ENCODE peak calls at places on chromosomes 11 and 22, in five cellular contexts. R, Z, P, M and J are unnamed samples.

GRCh38 chr11:121687961-121688566 is 235.3 kb upstream of the SORL1-AS1 start:
- DNase-seq in R (no peak), Z (peak), P (no peak), M (no peak), J (no peak)

GRCh38 chr11:20353829-20354434 is 9.6 kb upstream of the HTATIP2 start:
- DNase-seq in R (peak), Z (peak), P (peak), M (peak), J (no peak)

GRCh38 chr11:67670316-67671210 is 3.9 kb downstream of the ALDH3B2 start:
- DNase-seq in R (no peak), Z (no peak), P (no peak), M (peak), J (no peak)

GRCh38 chr11:86314636-86315035 is 12.6 kb downstream of the HIKESHI start:
- DNase-seq in R (no peak), Z (no peak), P (no peak), M (no peak), J (no peak)

GRCh38 chr11:59197990-59198389 is 14.7 kb downstream of the MPEG1 start:
- DNase-seq in R (no peak), Z (no peak), P (no peak), M (no peak), J (no peak)

GRCh38 chr11:81655351-81655750 is 1078.3 kb downstream of the FAM181B start:
- DNase-seq in R (no peak), Z (no peak), P (no peak), M (no peak), J (no peak)

GRCh38 chr11:123543796-123544195 is 110.6 kb downstream of the SCN3B start:
- DNase-seq in R (no peak), Z (no peak), P (no peak), M (no peak), J (no peak)

GRCh38 chr11:94183886-94184264 is 55.2 kb downstream of the PANX1 start:
- DNase-seq in R (no peak), Z (peak), P (peak), M (peak), J (no peak)

GRCh38 chr11:18171377-18172000 is 1.1 kb upstream of the MRGPRX4 start:
- DNase-seq in R (no peak), Z (peak), P (peak), M (peak), J (no peak)

GRCh38 chr11:103928040-103928555 is 108.3 kb upstream of the DDI1 start:
- DNase-seq in R (no peak), Z (no peak), P (no peak), M (no peak), J (no peak)

GRCh38 chr11:17778956-17779860 is 44.6 kb downstream of the KCNC1 start:
- DNase-seq in R (no peak), Z (no peak), P (no peak), M (no peak), J (no peak)

GRCh38 chr11:27678242-27678641 is 22.0 kb downstream of the BDNF start:
- DNase-seq in R (no peak), Z (no peak), P (no peak), M (no peak), J (no peak)

GRCh38 chr11:59207988-59208432 is 4.7 kb downstream of the MPEG1 start:
- DNase-seq in R (no peak), Z (peak), P (peak), M (no peak), J (no peak)

GRCh38 chr11:77089004-77089545 is 13.6 kb upstream of the OMP start:
- DNase-seq in R (no peak), Z (no peak), P (no peak), M (no peak), J (no peak)

GRCh38 chr11:104028476-104028875 is 8.0 kb upstream of the DDI1 start:
- DNase-seq in R (no peak), Z (no peak), P (no peak), M (no peak), J (no peak)

GRCh38 chr11:75288846-75289760 is 48.5 kb downstream of the TPBGL start:
- DNase-seq in R (no peak), Z (no peak), P (no peak), M (no peak), J (no peak)

GRCh38 chr11:55697817-55698216 is 35.8 kb downstream of the OR4C6 start:
- DNase-seq in R (no peak), Z (no peak), P (peak), M (no peak), J (no peak)

GRCh38 chr11:6813651-6814050 is 14.2 kb upstream of the OR6A2 start:
- DNase-seq in R (no peak), Z (no peak), P (no peak), M (no peak), J (no peak)

GRCh38 chr11:44711113-44711512 is 15.6 kb upstream of the TSPAN18 start:
- DNase-seq in R (peak), Z (peak), P (no peak), M (no peak), J (peak)

GRCh38 chr11:29485641-29486040 is 531.2 kb downstream of the KCNA4 start:
- DNase-seq in R (no peak), Z (no peak), P (no peak), M (no peak), J (no peak)

GRCh38 chr22:19823191-19823590 is 31.5 kb downstream of the GNB1L start:
- DNase-seq in R (no peak), Z (no peak), P (no peak), M (no peak), J (no peak)